ENCODE peak calls at places on chromosomes 1 and 21, in ten cellular contexts. One of them, this sample, is unnamed.

GRCh38 chr1:108503062-108503740 is 53.1 kb downstream of the NBPF6 start:
- DNase-seq in GM12865: no peak
- DNase-seq in fibroblast of mammary gland: peak
- DNase-seq in fibroblast of pulmonary artery: peak
- DNase-seq in fibroblast of the conjunctiva: no peak
- DNase-seq in mammary epithelial cell: no peak
- DNase-seq in mucosa of gallbladder: peak
- DNase-seq in aorta: no peak
- DNase-seq in activated naive CD4-positive, alpha-beta T cell treated with anti-CD3 and anti-CD28 coated beads for 36 hours: no peak
- DNase-seq in iris pigment epithelial cell: peak
- DNase-seq in this sample: peak

GRCh38 chr1:88990426-88990825 is 2.0 kb downstream of the KYAT3 start:
- DNase-seq in fibroblast of the conjunctiva: no peak
- DNase-seq in aorta: no peak
- DNase-seq in mammary epithelial cell: no peak
- DNase-seq in fibroblast of pulmonary artery: no peak
- DNase-seq in mucosa of gallbladder: no peak
- DNase-seq in iris pigment epithelial cell: no peak
- DNase-seq in activated naive CD4-positive, alpha-beta T cell treated with anti-CD3 and anti-CD28 coated beads for 36 hours: no peak
- DNase-seq in GM12865: no peak
- DNase-seq in fibroblast of mammary gland: no peak
- DNase-seq in this sample: no peak

GRCh38 chr1:155272466-155273133 is 704 bp downstream of the CLK2 start:
- DNase-seq in mammary epithelial cell: peak
- DNase-seq in iris pigment epithelial cell: peak
- DNase-seq in activated naive CD4-positive, alpha-beta T cell treated with anti-CD3 and anti-CD28 coated beads for 36 hours: no peak
- DNase-seq in fibroblast of pulmonary artery: peak
- DNase-seq in aorta: no peak
- DNase-seq in GM12865: no peak
- DNase-seq in mucosa of gallbladder: no peak
- DNase-seq in fibroblast of the conjunctiva: peak
- DNase-seq in fibroblast of mammary gland: peak
- DNase-seq in this sample: peak

GRCh38 chr1:15799004-15799867 is 8.2 kb downstream of the UQCRHL start:
- DNase-seq in mammary epithelial cell: peak
- DNase-seq in mucosa of gallbladder: peak
- DNase-seq in iris pigment epithelial cell: peak
- DNase-seq in fibroblast of the conjunctiva: peak
- DNase-seq in fibroblast of mammary gland: peak
- DNase-seq in activated naive CD4-positive, alpha-beta T cell treated with anti-CD3 and anti-CD28 coated beads for 36 hours: peak
- DNase-seq in aorta: peak
- DNase-seq in fibroblast of pulmonary artery: peak
- DNase-seq in GM12865: peak
- DNase-seq in this sample: peak

GRCh38 chr1:205141236-205142104 is 19.7 kb upstream of the RBBP5 start:
- DNase-seq in mucosa of gallbladder: peak
- DNase-seq in GM12865: peak
- DNase-seq in activated naive CD4-positive, alpha-beta T cell treated with anti-CD3 and anti-CD28 coated beads for 36 hours: peak
- DNase-seq in iris pigment epithelial cell: peak
- DNase-seq in mammary epithelial cell: peak
- DNase-seq in aorta: peak
- DNase-seq in fibroblast of the conjunctiva: peak
- DNase-seq in fibroblast of pulmonary artery: peak
- DNase-seq in fibroblast of mammary gland: peak
- DNase-seq in this sample: peak

GRCh38 chr21:41958886-41959563 is 5.2 kb upstream of the C2CD2 start:
- DNase-seq in mammary epithelial cell: peak
- DNase-seq in activated naive CD4-positive, alpha-beta T cell treated with anti-CD3 and anti-CD28 coated beads for 36 hours: no peak
- DNase-seq in fibroblast of pulmonary artery: no peak
- DNase-seq in aorta: peak
- DNase-seq in fibroblast of mammary gland: no peak
- DNase-seq in fibroblast of the conjunctiva: no peak
- DNase-seq in GM12865: no peak
- DNase-seq in iris pigment epithelial cell: no peak
- DNase-seq in mucosa of gallbladder: no peak
- DNase-seq in this sample: no peak

GRCh38 chr1:231808990-231809389 is 182.4 kb downstream of the DISC1 start:
- DNase-seq in fibroblast of pulmonary artery: peak
- DNase-seq in activated naive CD4-positive, alpha-beta T cell treated with anti-CD3 and anti-CD28 coated beads for 36 hours: no peak
- DNase-seq in mammary epithelial cell: peak
- DNase-seq in mucosa of gallbladder: no peak
- DNase-seq in fibroblast of mammary gland: peak
- DNase-seq in GM12865: no peak
- DNase-seq in fibroblast of the conjunctiva: no peak
- DNase-seq in iris pigment epithelial cell: peak
- DNase-seq in aorta: no peak
- DNase-seq in this sample: no peak

GRCh38 chr1:24084050-24084449 is 27.9 kb downstream of the MYOM3 start:
- DNase-seq in activated naive CD4-positive, alpha-beta T cell treated with anti-CD3 and anti-CD28 coated beads for 36 hours: no peak
- DNase-seq in mucosa of gallbladder: no peak
- DNase-seq in aorta: no peak
- DNase-seq in fibroblast of pulmonary artery: peak
- DNase-seq in fibroblast of mammary gland: no peak
- DNase-seq in iris pigment epithelial cell: no peak
- DNase-seq in GM12865: no peak
- DNase-seq in mammary epithelial cell: no peak
- DNase-seq in fibroblast of the conjunctiva: no peak
- DNase-seq in this sample: no peak

GRCh38 chr21:45405819-45406762 is 1.1 kb downstream of the COL18A1 start:
- DNase-seq in aorta: peak
- DNase-seq in activated naive CD4-positive, alpha-beta T cell treated with anti-CD3 and anti-CD28 coated beads for 36 hours: peak
- DNase-seq in fibroblast of pulmonary artery: peak
- DNase-seq in iris pigment epithelial cell: no peak
- DNase-seq in GM12865: no peak
- DNase-seq in fibroblast of the conjunctiva: no peak
- DNase-seq in mucosa of gallbladder: no peak
- DNase-seq in mammary epithelial cell: peak
- DNase-seq in fibroblast of mammary gland: peak
- DNase-seq in this sample: no peak

GRCh38 chr1:182633657-182634281 is 29.6 kb upstream of the RGS16 start:
- DNase-seq in fibroblast of the conjunctiva: no peak
- DNase-seq in mammary epithelial cell: no peak
- DNase-seq in mucosa of gallbladder: no peak
- DNase-seq in aorta: no peak
- DNase-seq in activated naive CD4-positive, alpha-beta T cell treated with anti-CD3 and anti-CD28 coated beads for 36 hours: no peak
- DNase-seq in fibroblast of mammary gland: no peak
- DNase-seq in GM12865: no peak
- DNase-seq in iris pigment epithelial cell: no peak
- DNase-seq in fibroblast of pulmonary artery: no peak
- DNase-seq in this sample: peak

GRCh38 chr1:71019248-71019647 is 28.4 kb downstream of the PTGER3 start:
- DNase-seq in fibroblast of the conjunctiva: no peak
- DNase-seq in activated naive CD4-positive, alpha-beta T cell treated with anti-CD3 and anti-CD28 coated beads for 36 hours: no peak
- DNase-seq in mammary epithelial cell: no peak
- DNase-seq in iris pigment epithelial cell: no peak
- DNase-seq in mucosa of gallbladder: no peak
- DNase-seq in GM12865: no peak
- DNase-seq in fibroblast of pulmonary artery: no peak
- DNase-seq in fibroblast of mammary gland: no peak
- DNase-seq in aorta: no peak
- DNase-seq in this sample: no peak

GRCh38 chr21:31457675-31458074 is 113.6 kb upstream of the TIAM1 start:
- DNase-seq in iris pigment epithelial cell: no peak
- DNase-seq in GM12865: no peak
- DNase-seq in aorta: no peak
- DNase-seq in fibroblast of mammary gland: no peak
- DNase-seq in mucosa of gallbladder: no peak
- DNase-seq in activated naive CD4-positive, alpha-beta T cell treated with anti-CD3 and anti-CD28 coated beads for 36 hours: no peak
- DNase-seq in mammary epithelial cell: no peak
- DNase-seq in fibroblast of the conjunctiva: no peak
- DNase-seq in fibroblast of pulmonary artery: no peak
- DNase-seq in this sample: no peak

GRCh38 chr1:33985656-33986055 is 121.8 kb downstream of the HMGB4 start:
- DNase-seq in fibroblast of pulmonary artery: no peak
- DNase-seq in mucosa of gallbladder: peak
- DNase-seq in fibroblast of the conjunctiva: peak
- DNase-seq in activated naive CD4-positive, alpha-beta T cell treated with anti-CD3 and anti-CD28 coated beads for 36 hours: no peak
- DNase-seq in GM12865: no peak
- DNase-seq in iris pigment epithelial cell: no peak
- DNase-seq in mammary epithelial cell: no peak
- DNase-seq in fibroblast of mammary gland: peak
- DNase-seq in aorta: peak
- DNase-seq in this sample: no peak

GRCh38 chr1:218529691-218530310 is 184.7 kb downstream of the TGFB2 start:
- DNase-seq in fibroblast of mammary gland: no peak
- DNase-seq in aorta: no peak
- DNase-seq in activated naive CD4-positive, alpha-beta T cell treated with anti-CD3 and anti-CD28 coated beads for 36 hours: no peak
- DNase-seq in fibroblast of pulmonary artery: no peak
- DNase-seq in mucosa of gallbladder: no peak
- DNase-seq in fibroblast of the conjunctiva: no peak
- DNase-seq in mammary epithelial cell: no peak
- DNase-seq in iris pigment epithelial cell: peak
- DNase-seq in GM12865: no peak
- DNase-seq in this sample: peak

This sample was measured in trophoblast cell.